ENCODE peak calls at places on chromosomes 5 and 9, in four cellular contexts. J is H9, C is IMR-90, Y is neuronal stem cell. A is an unnamed sample. For H3K27me3, the result is how much of the 10 kb centered on the place peaks cover.

GRCh38 chr9:125514468-125514867 is 192.5 kb downstream of the MAPKAP1 start:
- DNase-seq in J (no peak), C (no peak), Y (no peak), A (no peak)

GRCh38 chr9:13110766-13111400 is 168.6 kb downstream of the MPDZ start:
- DNase-seq in J (no peak), C (no peak), Y (no peak), A (no peak)

GRCh38 chr5:66864240-66864884 is 268.2 kb downstream of the MAST4 start:
- DNase-seq in J (no peak), C (peak), Y (no peak), A (peak)

GRCh38 chr5:172769598-172770373 is 1.2 kb downstream of the DUSP1 start:
- DNase-seq in J (no peak), C (peak), Y (no peak), A (peak)

GRCh38 chr9:14907360-14907685 is 2.9 kb downstream of the FREM1 start:
- DNase-seq in J (peak), C (no peak), Y (peak), A (no peak)

GRCh38 chr5:68709229-68709628 is 384.6 kb upstream of the SLC30A5 start:
- DNase-seq in J (no peak), C (no peak), Y (no peak), A (no peak)

GRCh38 chr5:142078251-142078650 is 30.3 kb upstream of the NDFIP1 start:
- DNase-seq in J (no peak), C (no peak), Y (no peak), A (no peak)

GRCh38 chr5:98314262-98314661 is 459.2 kb upstream of the RGMB start:
- DNase-seq in J (no peak), C (peak), Y (no peak), A (peak)

GRCh38 chr5:90803376-90803775 is 244.8 kb downstream of the ADGRV1 start:
- DNase-seq in J (no peak), C (no peak), Y (no peak), A (no peak)

GRCh38 chr5:107384256-107384655 is 286.5 kb downstream of the EFNA5 start:
- DNase-seq in J (no peak), C (no peak), Y (no peak), A (no peak)

GRCh38 chr9:127918201-127919107 is 1.6 kb upstream of the ST6GALNAC4 start:
- DNase-seq in J (peak), C (no peak), Y (no peak), A (peak)

GRCh38 chr5:107516452-107517184 is 154.1 kb downstream of the EFNA5 start:
- DNase-seq in J (no peak), C (peak), Y (no peak), A (peak)

GRCh38 chr9:134777153-134777552 is 103.5 kb upstream of the FCN2 start:
- DNase-seq in J (no peak), C (no peak), Y (no peak), A (no peak)

GRCh38 chr9:132485454-132485853 is 75.4 kb downstream of the CFAP77 start:
- DNase-seq in J (no peak), C (no peak), Y (no peak), A (no peak)

GRCh38 chr9:132486706-132487350 is 76.8 kb downstream of the CFAP77 start:
- DNase-seq in J (no peak), C (no peak), Y (no peak), A (no peak)

GRCh38 chr9:132488611-132489010 is 78.6 kb downstream of the CFAP77 start:
- DNase-seq in J (no peak), C (no peak), Y (no peak), A (no peak)

GRCh38 chr9:132487351-132487791 is 77.4 kb downstream of the CFAP77 start:
- DNase-seq in J (no peak), C (no peak), Y (no peak), A (no peak)

GRCh38 chr9:132489536-132489935 is 79.5 kb downstream of the CFAP77 start:
- DNase-seq in J (no peak), C (no peak), Y (no peak), A (no peak)
- H2BK15ac ChIP-seq in J (no peak), C (no peak), Y (no peak), A (no peak)

DNA sequence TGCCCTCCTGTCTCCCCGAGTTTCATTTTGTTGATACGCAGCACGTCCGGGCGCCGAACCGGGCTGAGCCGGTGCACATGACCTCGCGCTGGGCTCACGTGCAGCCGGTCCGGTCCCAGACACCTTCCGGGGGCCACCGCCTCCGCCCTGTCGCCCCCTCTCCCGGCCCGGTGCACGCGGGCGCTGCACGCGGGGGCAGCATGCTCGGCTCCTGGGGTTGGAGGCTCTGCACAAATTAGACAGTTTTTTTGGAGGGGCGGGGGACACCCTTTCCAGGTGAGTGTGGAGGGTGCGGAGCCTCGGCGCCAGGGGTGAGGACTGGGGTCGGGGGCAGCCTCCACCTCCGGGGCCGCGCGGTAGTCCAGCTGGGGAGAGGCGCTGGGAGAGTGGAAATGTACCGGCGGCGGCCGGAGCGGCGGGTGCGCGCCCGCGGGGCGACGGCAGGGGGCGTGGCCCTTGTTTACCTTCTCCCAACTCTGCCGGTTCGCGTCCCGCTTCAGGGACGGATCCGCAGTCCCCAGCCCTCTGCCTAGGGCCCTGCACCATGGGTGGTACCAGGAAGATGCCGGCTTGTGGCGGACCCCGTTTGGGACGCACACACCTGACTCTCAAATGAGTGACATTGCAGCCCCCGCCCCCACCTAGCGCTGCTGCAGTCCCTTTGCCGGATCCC is 1.1 kb downstream of the JADE2 start:
- DNase-seq in J (peak), C (no peak), Y (peak), A (peak)
- H3K14ac ChIP-seq in J (peak), C (peak), Y (no peak), A (no peak)

GRCh38 chr5:102738037-102738436 is 17.1 kb upstream of the PAM start:
- DNase-seq in J (no peak), C (no peak), Y (no peak), A (no peak)
- H3K27me3 ChIP-seq in J (under half), C (under half), Y (under half), A (under half)

GRCh38 chr5:74595143-74595915 is 45.2 kb downstream of the ENC1 start:
- DNase-seq in J (no peak), C (peak), Y (no peak), A (peak)
- H2BK15ac ChIP-seq in J (no peak), C (peak), Y (no peak), A (no peak)

DNA sequence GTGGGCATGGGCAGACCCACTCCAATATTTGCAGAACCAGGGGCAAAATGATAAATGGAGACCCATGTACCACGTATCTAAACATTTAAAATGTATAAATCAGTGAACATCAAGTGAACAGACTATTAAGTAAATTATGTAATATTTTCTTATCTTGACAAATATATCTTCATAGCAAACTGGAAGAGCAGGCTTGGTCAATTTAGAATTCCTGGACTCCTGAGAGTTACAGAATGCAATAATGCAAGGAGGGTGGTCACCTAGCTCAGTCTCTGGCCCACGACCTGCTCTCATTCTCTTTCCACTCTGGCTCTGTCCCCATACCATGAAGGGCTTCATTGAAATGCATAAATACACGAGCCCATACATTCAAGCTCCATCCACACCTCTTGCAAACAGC is 398.0 kb downstream of the ENC1 start:
- DNase-seq in J (no peak), C (no peak), Y (no peak), A (no peak)
- H3K14ac ChIP-seq in J (no peak), C (peak), Y (no peak), A (no peak)

GRCh38 chr9:132152231-132152630 is 9.6 kb upstream of the NTNG2 start:
- DNase-seq in J (no peak), C (no peak), Y (no peak), A (no peak)

GRCh38 chr9:132147839-132148238 is 14.0 kb upstream of the NTNG2 start:
- DNase-seq in J (no peak), C (no peak), Y (no peak), A (no peak)

GRCh38 chr9:132147331-132147730 is 14.5 kb upstream of the NTNG2 start:
- DNase-seq in J (no peak), C (no peak), Y (no peak), A (no peak)

GRCh38 chr9:132150256-132150655 is 11.6 kb upstream of the NTNG2 start:
- DNase-seq in J (no peak), C (no peak), Y (no peak), A (no peak)

DNA sequence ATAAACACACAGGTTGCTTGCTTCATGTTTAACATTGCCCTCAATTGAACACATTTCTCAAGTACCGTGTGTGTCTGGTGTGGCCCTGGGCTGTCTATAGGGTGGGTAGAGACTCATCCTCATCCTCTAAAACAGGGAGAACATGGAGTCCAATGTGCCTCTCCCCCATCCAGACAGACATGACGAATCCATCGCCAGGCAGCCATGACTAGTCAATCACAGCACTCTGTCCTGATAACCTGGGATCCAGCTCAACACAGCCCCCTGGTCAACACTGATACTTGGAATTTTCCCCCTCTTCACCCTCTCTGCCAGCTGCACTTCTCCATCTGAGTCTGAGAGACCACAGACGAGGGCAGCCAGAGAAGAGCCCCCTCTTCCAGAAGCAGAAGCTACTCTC is 10.7 kb upstream of the NTNG2 start:
- DNase-seq in J (no peak), C (no peak), Y (no peak), A (no peak)
- H3K27me3 ChIP-seq in J (under half), C (half or more), Y (under half), A (half or more)

DNA sequence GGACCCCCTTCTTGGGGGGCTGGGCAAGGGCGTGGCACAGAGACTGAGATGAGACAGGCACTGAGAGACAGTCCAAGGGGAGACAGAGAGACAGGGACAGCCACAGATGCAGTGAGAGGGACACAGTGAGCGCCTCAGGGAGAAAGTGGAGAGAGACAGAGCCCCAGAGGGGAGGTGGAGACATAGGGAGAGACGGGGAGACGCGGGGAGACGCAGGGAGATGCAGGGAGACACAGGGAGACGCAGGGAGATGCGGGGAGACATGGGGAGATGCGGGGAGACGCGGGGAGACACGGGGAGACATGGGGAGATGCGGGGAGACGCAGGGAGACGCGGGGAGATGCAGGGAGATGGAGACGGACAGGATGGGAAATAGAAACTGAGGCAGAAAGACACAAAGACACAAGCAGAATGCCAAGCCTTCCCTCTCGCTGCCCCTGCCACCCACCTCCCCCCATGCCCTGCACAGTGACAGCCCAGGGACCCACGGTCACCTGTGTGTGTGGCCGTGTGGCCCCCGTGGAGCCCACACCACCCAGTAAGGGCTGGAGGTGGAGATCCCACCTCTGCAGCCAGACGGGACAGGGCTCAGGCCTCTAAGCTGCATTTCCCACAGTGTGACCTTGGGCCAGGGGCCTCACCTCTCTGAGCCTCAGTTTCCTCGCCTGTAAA is 8.8 kb downstream of the FIBCD1 start:
- DNase-seq in J (no peak), C (no peak), Y (no peak), A (no peak)
- H2BK15ac ChIP-seq in J (no peak), C (no peak), Y (peak), A (no peak)